ENCODE peak calls at places on chromosomes 6 and 20, in six cellular contexts. N, F, D, S, G and I are unnamed samples.

GRCh38 chr6:136334853-136335252 is 45.2 kb upstream of the BCLAF1 start:
- DNase-seq in N (no peak), G (no peak), S (no peak), F (no peak), D (no peak), I (no peak)

GRCh38 chr6:170424634-170425126 is 118.1 kb downstream of the FAM120B start:
- DNase-seq in S (no peak), G (no peak), D (no peak), N (no peak), F (no peak), I (no peak)

GRCh38 chr6:167825059-167825758 is 1.5 kb upstream of the AFDN start:
- DNase-seq in F (peak; percentile 47), S (peak; percentile 73), G (no peak), N (no peak), D (no peak), I (no peak)

GRCh38 chr20:19976595-19977372 is 40.4 kb upstream of the NAA20 start:
- DNase-seq in F (peak; percentile 62), S (no peak), N (no peak), D (peak; percentile 70), G (peak; percentile 57), I (peak; percentile 79)

GRCh38 chr6:88992741-88993557 is 29.5 kb upstream of the RNGTT start:
- DNase-seq in F (no peak), N (no peak), G (no peak), D (no peak), S (no peak), I (no peak)

GRCh38 chr6:150238294-150238693 is 95.5 kb downstream of the PPP1R14C start:
- DNase-seq in F (no peak), S (peak; percentile 74), D (peak; percentile 47), G (peak; percentile 59), N (no peak), I (peak; percentile 78)

GRCh38 chr6:147724454-147724853 is 216.0 kb downstream of the SAMD5 start:
- DNase-seq in N (no peak), S (no peak), G (no peak), D (no peak), F (no peak), I (no peak)

GRCh38 chr20:22536956-22537756 is 47.2 kb downstream of the FOXA2 start:
- DNase-seq in S (no peak), G (no peak), F (no peak), D (no peak), N (no peak), I (no peak)

GRCh38 chr6:56516003-56516402 is 126.7 kb downstream of the DST start:
- DNase-seq in D (no peak), S (no peak), N (no peak), G (no peak), F (no peak), I (no peak)

GRCh38 chr6:163460307-163460782 is 45.8 kb downstream of the QKI start:
- DNase-seq in N (no peak), S (no peak), D (no peak), G (no peak), F (no peak), I (no peak)

GRCh38 chr6:130959938-130960337 is 103.1 kb downstream of the EPB41L2 start:
- DNase-seq in N (no peak), S (no peak), D (no peak), F (no peak), G (no peak), I (no peak)

GRCh38 chr6:107399927-107400326 is 59.4 kb downstream of the PDSS2 start:
- DNase-seq in F (no peak), S (no peak), G (no peak), D (no peak), N (no peak), I (no peak)
- H3K9me3 ChIP-seq in F (peaks cover 7% of the 10 kb centered on the region), S (no peaks in the 10 kb centered on the region), G (peaks cover 16% of the 10 kb centered on the region), D (peaks cover 46% of the 10 kb centered on the region), N (peaks cover 15% of the 10 kb centered on the region), I (no peaks in the 10 kb centered on the region)

GRCh38 chr20:2619961-2620595 is 32.4 kb upstream of the NOP56 start:
- DNase-seq in F (no peak), G (no peak), S (no peak), N (no peak), D (no peak), I (no peak)
- TF ChIP-seq CTCF in F (no peak), G (no peak), S (no peak), N (no peak), D (no peak), I (no peak)

GRCh38 chr20:34403063-34403827 is 40.2 kb downstream of the ITCH start:
- DNase-seq in F (no peak), D (no peak), N (no peak), G (no peak), S (peak; percentile 40), I (no peak)
- H3K4me1 ChIP-seq in F (no peaks in the 10 kb centered on the region), D (peaks cover 50% of the 10 kb centered on the region), N (peaks cover 10% of the 10 kb centered on the region), G (peaks cover 4% of the 10 kb centered on the region), S (peaks cover 90% of the 10 kb centered on the region), I (peaks cover 36% of the 10 kb centered on the region)

DNA sequence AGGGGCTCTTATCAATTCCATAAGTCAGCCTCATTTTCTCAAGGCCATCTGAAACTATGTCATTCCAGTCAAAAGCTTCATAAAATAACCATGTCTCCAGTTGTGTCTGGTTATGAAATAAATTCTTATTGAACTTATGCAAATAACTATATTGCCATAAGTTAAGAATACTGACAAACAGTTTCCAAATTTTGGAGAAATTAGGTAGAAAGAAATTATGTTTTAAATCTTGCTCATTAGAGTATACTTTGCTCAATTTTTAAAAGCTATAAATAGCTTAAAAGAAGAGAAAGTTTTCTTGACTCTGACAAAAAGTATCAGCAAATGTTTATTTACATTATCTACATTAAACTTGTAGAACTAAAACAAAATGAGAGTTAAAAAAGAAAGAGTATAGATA is 63.0 kb upstream of the MRAP2 start:
- DNase-seq in D (no peak), F (no peak), N (no peak), G (no peak), S (no peak), I (no peak)
- H3K9me3 ChIP-seq in D (peaks cover 33% of the 10 kb centered on the region), F (peaks cover 8% of the 10 kb centered on the region), N (peaks cover 16% of the 10 kb centered on the region), G (peaks cover 6% of the 10 kb centered on the region), S (no peaks in the 10 kb centered on the region), I (no peaks in the 10 kb centered on the region)

GRCh38 chr20:3659492-3660261 is 3.5 kb downstream of the GFRA4 start:
- DNase-seq in D (no peak), G (no peak), F (no peak), S (peak; percentile 36), N (no peak), I (no peak)
- TF ChIP-seq CTCF in D (no peak), G (no peak), F (no peak), S (no peak), N (no peak), I (no peak)